ENCODE peak calls at places on chromosomes 4 and X, in seven cellular contexts. C, I, R, V, B, O and M are unnamed samples. For H3K36me3, the result is how much of the 10 kb centered on the place peaks cover.

GRCh38 chrX:70422886-70423336 is at the start of gene GDPD2:
- DNase-seq in O (no peak), B (peak), I (no peak), R (no peak), C (peak), V (no peak), M (no peak)

GRCh38 chr4:184100297-184100885 is 117.3 kb downstream of the ENPP6 start:
- DNase-seq in C (peak), O (peak), R (peak), B (peak), V (no peak), I (peak), M (no peak)

GRCh38 chrX:8879750-8880149 is 78.6 kb upstream of the FAM9A start:
- DNase-seq in I (no peak), C (no peak), B (peak), O (peak), R (no peak), V (no peak), M (no peak)

GRCh38 chrX:40227111-40227510 is 129.4 kb upstream of the BCOR start:
- DNase-seq in O (no peak), I (no peak), C (no peak), B (no peak), V (no peak), R (no peak), M (no peak)

GRCh38 chr4:138650917-138651564 is 364.5 kb upstream of the NOCT start:
- DNase-seq in C (no peak), B (no peak), V (no peak), R (no peak), O (no peak), I (no peak), M (no peak)

GRCh38 chr4:176810481-176811249 is 17.9 kb upstream of the VEGFC start:
- DNase-seq in I (no peak), V (no peak), O (no peak), C (no peak), R (no peak), B (no peak), M (no peak)

GRCh38 chrX:41518841-41519220 is 71.7 kb downstream of the NYX start:
- DNase-seq in C (no peak), I (no peak), B (no peak), O (no peak), V (no peak), R (no peak), M (no peak)

GRCh38 chr4:74311696-74312313 is 3.5 kb downstream of the EPGN start:
- DNase-seq in C (peak), B (no peak), O (peak), V (no peak), I (peak), R (no peak), M (peak)

GRCh38 chr4:125787707-125788106 is 473.0 kb downstream of the FAT4 start:
- DNase-seq in O (no peak), V (no peak), I (no peak), C (no peak), B (no peak), R (no peak), M (no peak)

GRCh38 chr4:6123541-6123940 is 76.8 kb downstream of the JAKMIP1 start:
- DNase-seq in V (no peak), O (no peak), I (no peak), C (no peak), R (no peak), B (peak), M (no peak)

GRCh38 chr4:121669163-121669550 is 27.6 kb downstream of the ANXA5 start:
- DNase-seq in I (no peak), R (no peak), V (no peak), C (no peak), B (no peak), O (no peak), M (no peak)

GRCh38 chr4:66955784-66956183 is 589.5 kb downstream of the CENPC start:
- DNase-seq in C (no peak), O (no peak), B (no peak), I (no peak), R (no peak), V (no peak), M (no peak)

GRCh38 chr4:124993838-124994237 is 281.3 kb upstream of the ANKRD50 start:
- DNase-seq in I (no peak), R (no peak), V (no peak), O (no peak), B (no peak), C (no peak), M (no peak)

GRCh38 chr4:114015444-114015899 is 36.0 kb upstream of the ARSJ start:
- DNase-seq in I (no peak), R (no peak), C (no peak), V (no peak), O (no peak), B (no peak), M (no peak)

GRCh38 chr4:184094532-184095192 is 123.0 kb downstream of the ENPP6 start:
- DNase-seq in O (no peak), V (no peak), I (no peak), R (no peak), B (no peak), C (no peak), M (no peak)

GRCh38 chr4:7761720-7762119 is 177.9 kb downstream of the AFAP1 start:
- DNase-seq in I (peak), B (no peak), R (peak), V (peak), O (peak), C (peak), M (peak)

GRCh38 chrX:46630141-46630540 is 56.6 kb downstream of the CHST7 start:
- DNase-seq in C (no peak), R (no peak), O (no peak), I (no peak), B (no peak), V (no peak), M (no peak)

GRCh38 chr4:1026115-1026514 is 14.7 kb downstream of the FGFRL1 start:
- DNase-seq in B (peak), V (no peak), C (no peak), R (no peak), O (peak), I (peak), M (no peak)

GRCh38 chr4:3819210-3819919 is 53.2 kb downstream of the ADRA2C start:
- DNase-seq in V (no peak), I (no peak), R (no peak), B (peak), C (no peak), O (no peak), M (no peak)

GRCh38 chr4:36243355-36244256 is 708 bp downstream of the ARAP2 start:
- DNase-seq in I (peak), C (peak), V (peak), R (peak), O (no peak), B (no peak), M (no peak)

GRCh38 chr4:147683172-147683571 is 791 bp downstream of the PRMT9 start:
- DNase-seq in V (no peak), I (no peak), O (peak), B (no peak), C (no peak), R (peak), M (peak)

GRCh38 chrX:55767100-55767499 is 49.6 kb downstream of the RRAGB start:
- DNase-seq in I (no peak), B (no peak), O (no peak), C (no peak), V (no peak), R (no peak), M (no peak)

GRCh38 chr4:53089940-53090729 is 228.0 kb downstream of the RASL11B start:
- DNase-seq in V (no peak), R (no peak), I (no peak), O (no peak), C (no peak), B (no peak), M (no peak)

GRCh38 chr4:1985780-1986577 is 22.8 kb downstream of the NELFA start:
- DNase-seq in R (peak), V (no peak), I (no peak), C (no peak), O (no peak), B (no peak), M (no peak)

GRCh38 chrX:26999634-27000033 is 463.5 kb downstream of the PPP4R3C start:
- DNase-seq in C (no peak), V (no peak), O (no peak), B (no peak), R (no peak), I (no peak), M (no peak)

GRCh38 chr4:794911-795725 is 30.8 kb downstream of the CPLX1 start:
- DNase-seq in V (no peak), B (peak), R (no peak), I (no peak), O (peak), C (no peak), M (peak)

GRCh38 chrX:15714529-15714928 is 23.5 kb upstream of the CA5B start:
- DNase-seq in R (no peak), O (no peak), I (peak), V (no peak), C (no peak), B (no peak), M (no peak)

GRCh38 chrX:153457136-153457825 is 11.4 kb upstream of the TREX2 start:
- DNase-seq in C (no peak), I (no peak), B (no peak), R (no peak), O (no peak), V (no peak), M (no peak)
- H3K36me3 ChIP-seq in C (under half), I (under half), B (under half), R (under half), O (under half), V (under half), M (under half)

GRCh38 chr4:25253072-25253447 is 19.2 kb downstream of the PI4K2B start:
- DNase-seq in V (no peak), B (no peak), C (no peak), R (no peak), O (no peak), I (no peak), M (no peak)
- H3K36me3 ChIP-seq in V (under half), B (under half), C (under half), R (under half), O (under half), I (under half), M (under half)

GRCh38 chrX:153590961-153591956 is 7.7 kb downstream of the CCNQ start:
- DNase-seq in V (no peak), C (no peak), B (no peak), R (no peak), O (peak), I (no peak), M (no peak)

GRCh38 chrX:153588782-153589446 is 10.0 kb downstream of the CCNQ start:
- DNase-seq in C (no peak), V (no peak), R (no peak), I (no peak), O (no peak), B (no peak), M (no peak)

GRCh38 chrX:153587342-153587741 is 11.6 kb downstream of the CCNQ start:
- DNase-seq in V (no peak), B (no peak), C (no peak), I (no peak), R (no peak), O (no peak), M (no peak)

GRCh38 chrX:153585827-153586226 is 13.1 kb downstream of the CCNQ start:
- DNase-seq in R (no peak), V (no peak), I (no peak), C (no peak), O (no peak), B (no peak), M (no peak)

DNA sequence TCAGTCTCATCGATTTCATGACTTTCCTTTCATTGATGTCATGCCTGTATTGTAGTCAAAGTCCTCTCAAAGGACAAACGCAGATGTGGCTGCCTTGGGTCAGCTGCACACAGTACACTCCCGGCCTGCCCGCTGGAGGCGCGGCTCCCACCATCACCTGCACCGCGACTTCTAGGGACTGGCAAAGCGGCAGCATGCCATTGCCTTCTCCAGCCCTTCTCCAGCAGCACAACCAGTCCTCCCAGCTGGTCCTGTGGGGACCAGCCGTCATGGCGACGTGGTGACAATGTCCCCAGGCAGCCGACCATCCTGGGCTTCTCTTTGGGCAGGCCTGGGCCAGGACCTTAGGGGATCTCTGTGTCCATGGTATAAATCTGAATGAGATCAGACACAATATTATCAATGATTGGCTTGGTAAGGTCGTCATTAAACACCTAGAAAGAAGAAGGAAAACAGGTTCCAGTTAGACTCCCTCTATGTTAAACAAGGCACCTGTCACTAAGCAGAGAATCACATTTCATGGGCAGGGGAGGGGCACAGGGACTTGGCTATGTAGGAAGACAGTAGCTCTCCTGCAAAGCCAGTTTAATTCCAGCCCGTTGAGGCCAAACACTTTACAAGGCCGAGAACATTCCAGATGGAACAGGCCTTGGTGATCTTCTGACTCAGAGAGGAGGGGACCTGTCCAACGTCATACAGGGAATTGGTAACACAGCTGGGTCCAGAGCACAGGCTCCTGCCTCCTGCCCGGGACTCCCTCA is 10.7 kb downstream of the CCNQ start:
- DNase-seq in I (no peak), R (no peak), B (no peak), O (no peak), V (no peak), C (no peak), M (no peak)
- H3K36me3 ChIP-seq in I (under half), R (half or more), B (under half), O (under half), V (under half), C (under half), M (under half)

GRCh38 chr4:77047037-77047436 is 28.8 kb downstream of the CCNI start:
- DNase-seq in V (no peak), B (no peak), C (no peak), O (peak), R (no peak), I (no peak), M (no peak)

GRCh38 chr4:77050962-77051361 is 24.8 kb downstream of the CCNI start:
- DNase-seq in V (no peak), I (no peak), R (no peak), B (no peak), O (no peak), C (no peak), M (no peak)

DNA sequence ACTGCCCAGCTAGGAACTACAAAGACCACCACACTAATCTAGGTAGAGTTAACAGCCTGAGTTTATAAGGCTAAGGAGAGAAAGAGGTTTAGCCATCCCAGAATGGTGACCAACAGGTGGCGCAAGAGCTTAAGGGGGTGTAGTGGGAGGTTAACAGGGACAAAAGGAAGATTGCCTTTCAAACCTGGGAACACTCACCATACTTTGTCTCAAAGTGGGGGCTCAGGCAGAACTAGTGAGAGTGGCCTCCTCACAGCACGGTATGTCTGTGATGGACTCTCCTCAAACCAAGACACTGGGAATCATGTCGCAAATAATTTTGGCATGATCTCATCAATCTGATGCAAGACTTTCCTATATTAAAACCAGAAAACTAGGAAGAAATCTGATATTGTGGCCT is 23.4 kb downstream of the CCNI start:
- DNase-seq in V (no peak), O (peak), R (peak), C (no peak), I (peak), B (peak), M (no peak)
- H3K36me3 ChIP-seq in V (half or more), O (half or more), R (half or more), C (half or more), I (under half), B (under half), M (under half)

GRCh38 chrX:1763294-1763693 is 148.4 kb downstream of the ASMT start:
- DNase-seq in C (no peak), R (no peak), I (no peak), B (no peak), O (no peak), V (no peak), M (no peak)
- H3K36me3 ChIP-seq in C (under half), R (under half), I (under half), B (under half), O (under half), V (under half), M (under half)